ENCODE peak calls at places on chromosomes 12 and 14, in four cellular contexts. R is OCI-LY7, G is Calu3, D is mesothelial cell of epicardium. T is an unnamed sample.

GRCh38 chr14:26175659-26176058 is 422.2 kb downstream of the NOVA1 start:
- DNase-seq in G (no peak), D (no peak), R (no peak), T (no peak)

GRCh38 chr12:124461241-124461673 is 106.2 kb downstream of the NCOR2 start:
- DNase-seq in D (no peak), R (no peak), G (no peak), T (no peak)

GRCh38 chr14:60753264-60754126 is 18.9 kb downstream of the MNAT1 start:
- DNase-seq in R (no peak), G (no peak), D (no peak), T (peak)

GRCh38 chr12:46677749-46678148 is 148.0 kb downstream of the SLC38A4 start:
- DNase-seq in D (no peak), R (no peak), G (no peak), T (no peak)

GRCh38 chr14:61337893-61338292 is 16.5 kb downstream of the PRKCH start:
- DNase-seq in G (peak), R (no peak), D (no peak), T (no peak)

GRCh38 chr14:91897121-91897701 is 29.9 kb upstream of the TC2N start:
- DNase-seq in R (no peak), D (no peak), G (no peak), T (no peak)

GRCh38 chr14:35470775-35471174 is 63.2 kb upstream of the INSM2 start:
- DNase-seq in R (no peak), D (no peak), G (no peak), T (no peak)

GRCh38 chr12:107091989-107092641 is 1.2 kb downstream of the CRY1 start:
- DNase-seq in R (peak), G (peak), D (peak), T (peak)

GRCh38 chr12:104477812-104478388 is 21.2 kb downstream of the CHST11 start:
- DNase-seq in D (no peak), R (no peak), G (no peak), T (no peak)

GRCh38 chr14:93132472-93133065 is 16.8 kb upstream of the ITPK1 start:
- DNase-seq in R (peak), G (peak), D (no peak), T (no peak)

GRCh38 chr12:88206636-88207035 is 64.5 kb downstream of the TMTC3 start:
- DNase-seq in G (no peak), R (no peak), D (no peak), T (no peak)

GRCh38 chr14:85587152-85587697 is 57.3 kb downstream of the FLRT2 start:
- DNase-seq in G (no peak), R (no peak), D (no peak), T (no peak)

GRCh38 chr12:97385121-97385520 is 77.5 kb upstream of the RMST start:
- DNase-seq in R (no peak), G (no peak), D (no peak), T (no peak)

GRCh38 chr12:114961491-114961890 is 277.5 kb upstream of the TBX3 start:
- DNase-seq in G (no peak), R (no peak), D (no peak), T (no peak)

GRCh38 chr12:122895757-122896636 is at the start of gene VPS37B:
- DNase-seq in G (peak), D (peak), R (no peak), T (peak)

GRCh38 chr14:92460916-92461579 is 52.5 kb upstream of the RIN3 start:
- DNase-seq in R (no peak), G (no peak), D (no peak), T (no peak)

GRCh38 chr12:62647586-62647985 is 181.0 kb downstream of the MON2 start:
- DNase-seq in R (no peak), G (no peak), D (no peak), T (no peak)

GRCh38 chr12:103468837-103469236 is 26.9 kb downstream of the C12orf42 start:
- DNase-seq in D (no peak), R (no peak), G (no peak), T (no peak)

GRCh38 chr12:6201199-6201608 is 1.0 kb downstream of the CD9 start:
- DNase-seq in D (no peak), G (peak), R (no peak), T (no peak)

GRCh38 chr12:46783881-46784280 is 41.9 kb downstream of the SLC38A4 start:
- DNase-seq in D (no peak), R (no peak), G (no peak), T (no peak)

GRCh38 chr12:122081697-122082221 is 3.2 kb downstream of the MLXIP start:
- DNase-seq in D (no peak), G (no peak), R (peak), T (peak)

GRCh38 chr12:102299731-102300130 is 102.1 kb upstream of the PMCH start:
- DNase-seq in R (no peak), G (no peak), D (no peak), T (no peak)

GRCh38 chr12:54929998-54930397 is 54.6 kb downstream of the TESPA1 start:
- DNase-seq in R (no peak), D (no peak), G (no peak), T (no peak)

GRCh38 chr12:5273709-5274108 is 158.2 kb upstream of the NTF3 start:
- DNase-seq in G (no peak), R (no peak), D (no peak), T (no peak)

GRCh38 chr14:73843296-73843695 is 8.3 kb upstream of the PTGR2 start:
- DNase-seq in R (no peak), G (no peak), D (no peak), T (no peak)

GRCh38 chr14:96285667-96286066 is 29.7 kb downstream of the BDKRB1 start:
- DNase-seq in R (no peak), G (no peak), D (no peak), T (no peak)

GRCh38 chr12:19847294-19848059 is 408.2 kb downstream of the AEBP2 start:
- DNase-seq in R (peak), G (no peak), D (no peak), T (no peak)

GRCh38 chr12:120467439-120467838 is 2.1 kb downstream of the SRSF9 start:
- DNase-seq in D (no peak), G (no peak), R (no peak), T (no peak)

GRCh38 chr12:57097554-57097835 is 8.6 kb downstream of the NAB2 start:
- DNase-seq in R (no peak), G (no peak), D (no peak), T (no peak)

GRCh38 chr14:69328765-69329164 is 68.8 kb downstream of the GALNT16 start:
- DNase-seq in G (no peak), D (no peak), R (no peak), T (no peak)

DNA sequence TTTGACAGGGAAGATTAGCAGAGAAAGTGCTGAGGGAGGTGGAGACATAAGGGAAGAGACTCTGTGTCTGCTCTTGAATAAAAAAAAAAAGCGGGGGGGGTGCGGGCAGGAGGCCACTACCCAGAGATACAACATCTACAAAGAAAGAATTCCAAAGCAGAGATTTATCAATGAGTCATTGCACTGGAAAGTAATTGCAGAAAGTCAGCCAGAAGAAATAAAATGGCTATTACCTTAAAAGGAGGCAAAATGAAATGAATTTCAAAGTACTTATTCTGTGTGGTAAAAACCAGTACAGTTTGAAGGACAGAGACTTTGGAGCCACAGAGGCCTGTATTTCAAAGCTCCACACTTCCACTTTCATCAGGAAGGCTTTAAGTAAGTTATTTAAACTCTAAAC is 267.1 kb upstream of the PRKD1 start:
- DNase-seq in D (no peak), R (no peak), G (no peak), T (no peak)
- TF ChIP-seq CTCF in D (no peak), R (no peak), G (no peak), T (no peak)

GRCh38 chr14:39416072-39416471 is 16.2 kb downstream of the FBXO33 start:
- DNase-seq in G (no peak), R (no peak), D (no peak), T (no peak)

GRCh38 chr14:39422243-39422642 is 10.0 kb downstream of the FBXO33 start:
- DNase-seq in R (no peak), D (no peak), G (no peak), T (no peak)

GRCh38 chr14:39419272-39419671 is 13.0 kb downstream of the FBXO33 start:
- DNase-seq in D (no peak), G (no peak), R (no peak), T (no peak)

DNA sequence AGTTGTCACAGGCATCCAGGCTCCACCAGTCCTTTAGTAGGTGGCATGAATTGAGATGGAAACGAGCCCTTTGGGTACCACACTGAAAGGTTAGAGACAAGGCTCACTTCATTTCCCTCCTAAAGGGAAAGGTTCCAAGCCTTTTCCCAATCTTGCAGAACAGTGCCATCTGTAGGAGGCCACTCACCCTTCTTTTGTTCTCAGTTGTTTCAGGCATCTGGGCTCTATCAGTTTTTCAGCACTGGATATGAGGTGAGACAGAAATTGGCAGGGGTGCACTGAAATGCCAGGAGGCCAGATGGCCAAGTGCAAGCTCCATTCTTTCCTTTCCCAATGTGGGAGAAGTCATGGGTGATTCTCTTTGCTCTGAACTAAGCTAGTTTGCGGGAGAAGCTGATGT is 15.2 kb downstream of the FBXO33 start:
- DNase-seq in D (no peak), G (no peak), R (no peak), T (no peak)
- TF ChIP-seq CTCF in D (no peak), G (no peak), R (no peak), T (no peak)

GRCh38 chr14:33432407-33433023 is 493.8 kb downstream of the NPAS3 start:
- DNase-seq in D (no peak), G (no peak), R (peak), T (no peak)
- TF ChIP-seq CTCF in D (peak), G (no peak), R (peak), T (no peak)

DNA sequence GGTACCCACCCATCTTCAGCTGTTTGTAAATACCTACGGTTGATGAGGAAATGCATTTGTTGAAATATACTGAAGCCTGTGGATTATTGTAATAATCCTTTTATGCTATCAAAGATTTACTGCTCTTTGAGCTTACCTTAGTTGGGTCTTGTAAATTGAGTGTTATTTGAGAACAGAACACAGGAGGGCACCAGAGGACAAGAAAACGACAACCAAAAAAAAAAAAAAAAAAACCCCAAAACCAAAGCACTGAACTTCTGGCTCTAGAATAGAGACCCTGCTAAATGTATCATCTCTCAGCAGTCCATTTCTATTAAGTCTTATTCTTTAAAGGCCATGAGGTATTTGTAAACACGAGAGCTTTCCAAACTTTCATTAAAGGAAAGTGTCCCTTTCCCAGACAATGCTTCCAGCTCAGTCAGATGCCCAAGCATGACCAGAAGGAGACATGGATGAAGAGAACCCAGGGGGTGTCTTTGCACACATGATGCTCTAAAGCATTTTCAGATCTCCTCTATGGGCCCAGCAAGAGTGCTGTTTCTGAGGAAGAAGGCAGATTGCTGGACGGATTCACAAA is 763.9 kb downstream of the NRXN3 start:
- DNase-seq in R (peak), G (peak), D (no peak), T (peak)
- TF ChIP-seq CTCF in R (peak), G (no peak), D (peak), T (peak)

GRCh38 chr12:52216807-52217206 is 16.2 kb upstream of the KRT7 start:
- DNase-seq in R (no peak), G (no peak), D (no peak), T (no peak)
- TF ChIP-seq CTCF in R (no peak), G (no peak), D (no peak), T (no peak)